ENCODE peak calls at places on chromosomes 5 and 9, in four cellular contexts. N is kidney epithelial cell, F is lung, V is SK-N-SH. L is an unnamed sample.

GRCh38 chr5:169567079-169567478 is 16.5 kb upstream of the SPDL1 start:
- DNase-seq in N (no peak), F (no peak), V (no peak), L (peak)

GRCh38 chr5:107809201-107810034 is 138.7 kb upstream of the EFNA5 start:
- DNase-seq in N (no peak), F (no peak), V (no peak), L (peak)

GRCh38 chr5:157390179-157390923 is 69.7 kb upstream of the NIPAL4 start:
- DNase-seq in N (peak), F (peak), V (no peak), L (peak)

GRCh38 chr9:83630938-83631457 is 8.1 kb downstream of the IDNK start:
- DNase-seq in N (no peak), F (no peak), V (peak), L (no peak)

GRCh38 chr9:137470785-137471184 is 11.7 kb upstream of the NSMF start:
- DNase-seq in N (no peak), F (no peak), V (no peak), L (no peak)

GRCh38 chr5:139513852-139514485 is 31.4 kb upstream of the STING1 start:
- DNase-seq in N (no peak), F (no peak), V (no peak), L (no peak)

GRCh38 chr5:106292654-106293053 is 1378.1 kb downstream of the EFNA5 start:
- DNase-seq in N (no peak), F (no peak), V (no peak), L (no peak)

GRCh38 chr9:18504707-18505106 is 30.8 kb downstream of the ADAMTSL1 start:
- DNase-seq in N (no peak), F (no peak), V (no peak), L (no peak)

GRCh38 chr5:125196479-125197183 is 450.2 kb upstream of the ZNF608 start:
- DNase-seq in N (no peak), F (no peak), V (no peak), L (no peak)

GRCh38 chr9:29514336-29514735 is 1941.1 kb upstream of the C9orf72 start:
- DNase-seq in N (no peak), F (no peak), V (no peak), L (no peak)

GRCh38 chr5:129094924-129095797 is 612 bp downstream of the ISOC1 start:
- DNase-seq in N (peak), F (peak), V (peak), L (peak)

GRCh38 chr9:4955836-4956235 is 29.2 kb upstream of the JAK2 start:
- DNase-seq in N (no peak), F (no peak), V (no peak), L (peak)

GRCh38 chr5:26894719-26895263 is 143.6 kb downstream of the CDH9 start:
- DNase-seq in N (no peak), F (no peak), V (no peak), L (no peak)

GRCh38 chr9:93218161-93218560 is 34.2 kb downstream of the WNK2 start:
- DNase-seq in N (no peak), F (no peak), V (no peak), L (no peak)

GRCh38 chr5:89351232-89351631 is 468.2 kb upstream of the MEF2C start:
- DNase-seq in N (peak), F (no peak), V (no peak), L (no peak)

GRCh38 chr5:63687854-63688253 is 274.4 kb downstream of the HTR1A start:
- DNase-seq in N (no peak), F (no peak), V (no peak), L (no peak)

GRCh38 chr5:14109041-14109747 is 33.9 kb upstream of the TRIO start:
- DNase-seq in N (no peak), F (no peak), V (no peak), L (peak)

GRCh38 chr9:86093788-86094555 is 5.4 kb downstream of the GOLM1 start:
- DNase-seq in N (no peak), F (peak), V (no peak), L (no peak)

GRCh38 chr5:103953601-103954382 is 391.2 kb upstream of the NUDT12 start:
- DNase-seq in N (no peak), F (no peak), V (no peak), L (no peak)

GRCh38 chr5:10490927-10491672 is 49.4 kb downstream of the ROPN1L start:
- DNase-seq in N (no peak), F (no peak), V (no peak), L (no peak)

GRCh38 chr5:93401844-93402243 is 179.2 kb downstream of the NR2F1-AS1 start:
- DNase-seq in N (no peak), F (no peak), V (no peak), L (no peak)

GRCh38 chr9:136306691-136307208 is 2.9 kb upstream of the CCDC187 start:
- DNase-seq in N (no peak), F (no peak), V (peak), L (no peak)

GRCh38 chr9:113011911-113012381 is at the start of gene ZNF883:
- DNase-seq in N (peak), F (peak), V (peak), L (no peak)

GRCh38 chr5:134568761-134569725 is 43.6 kb downstream of the JADE2 start:
- DNase-seq in N (no peak), F (peak), V (peak), L (peak)

GRCh38 chr9:88372103-88372694 is 16.0 kb upstream of the SPIN1 start:
- DNase-seq in N (no peak), F (no peak), V (no peak), L (no peak)

GRCh38 chr9:124859803-124860581 is 1.8 kb downstream of the RPL35 start:
- DNase-seq in N (no peak), F (no peak), V (no peak), L (no peak)

GRCh38 chr5:99911971-99912370 is 623.2 kb upstream of the FAM174A start:
- DNase-seq in N (no peak), F (no peak), V (no peak), L (no peak)

GRCh38 chr5:137858223-137858916 is 9.3 kb upstream of the MYOT start:
- DNase-seq in N (no peak), F (no peak), V (no peak), L (peak)

GRCh38 chr5:58891072-58891970 is 308.4 kb downstream of the RAB3C start:
- DNase-seq in N (peak), F (peak), V (peak), L (peak)

GRCh38 chr9:95570646-95571045 is 53.9 kb upstream of the PTCH1 start:
- DNase-seq in N (no peak), F (no peak), V (no peak), L (no peak)

GRCh38 chr5:17340816-17341215 is 123.4 kb downstream of the BASP1 start:
- DNase-seq in N (no peak), F (no peak), V (no peak), L (no peak)

GRCh38 chr9:72365525-72366256 is 683 bp upstream of the ZFAND5 start:
- DNase-seq in N (peak), F (peak), V (peak), L (peak)

GRCh38 chr9:6931913-6932312 is 174.1 kb downstream of the KDM4C start:
- DNase-seq in N (peak), F (no peak), V (no peak), L (peak)

DNA sequence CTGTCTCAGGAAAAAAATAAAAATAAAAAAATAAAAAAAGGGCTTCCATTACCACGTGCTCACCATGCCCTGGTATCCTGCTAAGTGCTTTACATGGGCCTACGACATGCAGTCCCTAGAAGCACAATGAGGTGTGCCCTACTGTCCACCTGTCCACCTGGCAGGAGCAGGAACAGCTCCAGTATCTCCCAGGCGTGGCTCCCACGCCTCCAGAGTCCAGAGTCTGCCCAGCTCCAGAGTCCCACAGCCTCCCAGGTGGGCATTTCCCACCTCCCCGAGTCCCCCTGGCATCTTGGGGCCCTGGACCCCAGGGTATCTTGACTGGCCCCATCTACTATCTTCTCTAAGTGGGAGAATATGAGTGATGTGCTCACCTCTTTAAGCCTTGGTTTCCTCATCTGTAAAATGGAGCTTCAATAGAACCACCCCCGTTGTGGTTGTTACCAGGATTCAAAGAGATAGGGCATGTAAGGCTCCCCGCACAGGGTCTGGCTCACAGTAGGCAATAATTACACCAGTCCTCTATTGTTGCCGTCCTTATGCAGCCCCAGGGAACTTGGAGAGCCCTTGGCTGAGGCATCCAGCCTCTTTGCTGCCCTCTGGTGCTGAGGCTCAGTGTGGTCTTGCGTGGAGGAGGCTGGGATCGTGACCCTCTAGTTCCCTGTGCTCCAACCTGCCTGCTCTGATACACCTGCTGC is 8.9 kb downstream of the CXCL14 start:
- DNase-seq in N (no peak), F (peak), V (peak), L (peak)
- TF ChIP-seq CTCF in N (peak), F (no peak), V (peak), L (peak)

GRCh38 chr5:33850100-33850594 is 41.6 kb downstream of the ADAMTS12 start:
- DNase-seq in N (peak), F (no peak), V (no peak), L (peak)
- TF ChIP-seq CTCF in N (no peak), F (no peak), V (no peak), L (no peak)

GRCh38 chr5:36215910-36216309 is 25.8 kb downstream of the NADK2 start:
- DNase-seq in N (no peak), F (no peak), V (no peak), L (no peak)

GRCh38 chr5:36217992-36218391 is 23.7 kb downstream of the NADK2 start:
- DNase-seq in N (no peak), F (no peak), V (no peak), L (no peak)

GRCh38 chr5:36217591-36217990 is 24.1 kb downstream of the NADK2 start:
- DNase-seq in N (no peak), F (no peak), V (no peak), L (no peak)

GRCh38 chr5:36209664-36210063 is 32.1 kb downstream of the NADK2 start:
- DNase-seq in N (no peak), F (no peak), V (no peak), L (peak)

GRCh38 chr5:36214434-36214833 is 27.3 kb downstream of the NADK2 start:
- DNase-seq in N (no peak), F (no peak), V (no peak), L (no peak)
- TF ChIP-seq CTCF in N (no peak), F (no peak), V (no peak), L (no peak)

GRCh38 chr9:114285166-114285867 is 37.6 kb upstream of the ORM1 start:
- DNase-seq in N (peak), F (no peak), V (peak), L (peak)
- TF ChIP-seq CTCF in N (peak), F (no peak), V (peak), L (no peak)

GRCh38 chr9:546797-547223 is 294.7 kb upstream of the DMRT1 start:
- DNase-seq in N (no peak), F (no peak), V (no peak), L (no peak)
- TF ChIP-seq CTCF in N (peak), F (no peak), V (peak), L (no peak)

DNA sequence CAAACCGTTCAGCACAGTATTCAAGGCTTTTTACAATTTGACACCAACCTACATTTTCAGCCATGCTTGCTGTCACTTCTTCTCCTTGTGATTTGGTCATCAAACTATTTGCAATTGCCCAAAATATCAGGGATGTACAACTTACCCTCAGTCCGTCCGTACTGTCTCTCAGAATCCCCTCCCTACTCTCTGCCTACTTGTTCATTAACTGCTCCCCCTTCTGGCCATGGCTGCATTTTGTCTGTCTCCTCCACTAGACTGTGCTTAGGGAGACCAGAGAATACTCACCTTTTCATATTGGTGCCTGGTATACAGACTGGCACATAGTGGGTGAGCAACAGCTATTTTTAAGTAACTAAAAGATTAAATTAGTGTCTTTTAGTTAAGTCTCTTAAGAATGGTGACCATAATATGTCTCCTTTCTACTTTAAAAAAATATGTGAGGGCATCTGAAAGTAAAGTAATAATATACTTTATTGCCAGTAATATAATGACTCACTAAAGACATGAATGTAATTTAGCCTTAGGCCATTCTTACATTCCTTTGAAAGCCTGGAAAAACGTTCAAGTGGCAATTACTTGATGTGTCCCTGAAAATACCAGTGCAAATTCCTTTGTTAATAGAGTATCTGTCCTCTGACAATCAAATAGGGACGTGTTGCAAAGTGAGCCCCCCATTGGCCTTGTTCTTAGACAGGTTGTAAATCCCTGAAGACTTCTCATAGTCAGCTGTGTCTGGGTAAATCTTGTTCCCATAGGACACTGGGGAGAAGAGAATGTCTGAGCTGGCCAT is 27.8 kb downstream of the PRLR start:
- DNase-seq in N (no peak), F (peak), V (peak), L (peak)
- TF ChIP-seq CTCF in N (peak), F (peak), V (peak), L (peak)